ENCODE peak calls at places on chromosomes 13 and 19, in seven cellular contexts. C, U, Y, T, H, Q and D are unnamed samples.
A peak's percentile ranks its signal among the peaks of the same experiment; 100 is the strongest.

GRCh38 chr19:4112367-4112766 is 11.6 kb downstream of the MAP2K2 start:
- DNase-seq in Q (no peak), T (no peak), U (no peak), H (no peak), C (no peak), Y (no peak), D (no peak)

GRCh38 chr13:60427285-60427684 is 30.3 kb downstream of the TDRD3 start:
- DNase-seq in T (no peak), Y (no peak), Q (no peak), H (no peak), C (no peak), U (no peak), D (no peak)

GRCh38 chr19:44720945-44721344 is 22.0 kb downstream of the CEACAM16 start:
- DNase-seq in Q (no peak), Y (peak; percentile 37), H (no peak), T (no peak), C (no peak), U (no peak), D (peak; percentile 28)

GRCh38 chr13:98401936-98402335 is 175.0 kb downstream of the STK24 start:
- DNase-seq in Y (no peak), T (no peak), C (no peak), H (no peak), Q (no peak), U (no peak), D (no peak)

GRCh38 chr19:58409010-58409790 is 751 bp downstream of the ZNF584 start:
- DNase-seq in Y (peak; percentile 35), H (peak; percentile 68), U (peak; percentile 37), C (no peak), T (no peak), Q (peak; percentile 72), D (no peak)

GRCh38 chr13:37657134-37657533 is 58.6 kb upstream of the POSTN start:
- DNase-seq in U (no peak), C (no peak), Q (no peak), H (no peak), Y (peak; percentile 69), T (no peak), D (peak; percentile 95)

GRCh38 chr13:55632402-55632801 is 1508.3 kb upstream of the PRR20A start:
- DNase-seq in T (no peak), Y (no peak), Q (no peak), U (no peak), H (no peak), C (no peak), D (no peak)

GRCh38 chr13:112443191-112444000 is 67.2 kb downstream of the SPACA7 start:
- DNase-seq in H (peak; percentile 39), C (peak; percentile 41), Q (no peak), T (no peak), U (peak; percentile 81), Y (no peak), D (no peak)

GRCh38 chr19:13526552-13526951 is 20.3 kb upstream of the CACNA1A start:
- DNase-seq in H (no peak), T (no peak), Y (peak; percentile 15), U (peak; percentile 34), C (peak; percentile 28), Q (no peak), D (peak; percentile 3)

GRCh38 chr19:55940306-55940705 is 7.3 kb upstream of the NLRP8 start:
- DNase-seq in Q (no peak), C (no peak), U (no peak), T (no peak), Y (no peak), H (no peak), D (no peak)

GRCh38 chr13:41017744-41018582 is 1.2 kb downstream of the ELF1 start:
- DNase-seq in U (no peak), H (no peak), Q (no peak), Y (no peak), T (no peak), C (no peak), D (no peak)

GRCh38 chr13:41018583-41018909 is 570 bp downstream of the ELF1 start:
- DNase-seq in U (no peak), Y (no peak), C (no peak), Q (no peak), H (no peak), T (no peak), D (no peak)

GRCh38 chr13:41017153-41017552 is 2.0 kb downstream of the ELF1 start:
- DNase-seq in U (no peak), T (peak; percentile 34), H (no peak), Q (no peak), C (no peak), Y (no peak), D (no peak)

GRCh38 chr13:41019027-41019487 is at the start of gene ELF1:
- DNase-seq in Q (no peak), U (no peak), T (peak; percentile 49), H (no peak), Y (peak; percentile 82), C (no peak), D (peak; percentile 76)

DNA sequence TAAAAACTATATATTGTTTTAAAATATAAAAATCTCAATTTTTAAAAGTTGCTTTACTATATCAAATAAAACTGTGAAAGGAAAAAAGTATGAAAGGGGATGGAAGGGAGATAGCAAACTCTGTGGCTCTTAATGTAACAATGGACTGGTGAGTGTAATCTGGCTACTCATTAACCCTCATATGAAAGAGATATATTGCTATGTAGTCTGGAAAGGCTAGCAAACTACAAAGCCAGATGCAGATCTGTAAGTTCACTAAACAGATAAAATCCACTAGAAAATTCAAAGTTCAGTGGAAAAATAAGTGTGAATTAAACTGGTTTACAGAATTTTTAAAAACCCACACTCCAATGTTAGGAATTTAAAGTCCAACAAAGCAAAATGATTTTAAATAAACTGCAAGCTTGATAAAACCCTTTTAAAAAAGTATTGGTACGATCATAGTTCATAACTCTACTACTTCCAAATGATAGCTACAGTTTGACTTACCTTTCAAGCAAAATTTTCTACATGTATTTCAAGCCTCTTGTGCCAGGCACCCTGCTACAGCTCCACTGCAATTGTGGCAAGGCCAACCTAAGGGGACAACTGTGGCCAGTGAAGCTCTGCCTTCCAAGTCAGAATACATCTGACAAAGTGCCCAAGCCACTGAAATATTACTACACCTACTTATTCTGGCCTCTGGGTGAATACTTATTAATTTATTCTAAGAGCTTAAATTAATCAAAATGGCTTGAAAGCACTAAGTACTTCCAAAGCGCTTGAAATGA is 647 bp upstream of the ELF1 start:
- DNase-seq in Q (no peak), C (no peak), H (no peak), T (no peak), Y (no peak), U (no peak), D (no peak)
- H3K4me3 ChIP-seq in Q (no peak overlapping the region), C (no peak overlapping the region), H (no peak overlapping the region), T (no peak overlapping the region), Y (no peak overlapping the region), U (no peak overlapping the region), D (no peak overlapping the region)

DNA sequence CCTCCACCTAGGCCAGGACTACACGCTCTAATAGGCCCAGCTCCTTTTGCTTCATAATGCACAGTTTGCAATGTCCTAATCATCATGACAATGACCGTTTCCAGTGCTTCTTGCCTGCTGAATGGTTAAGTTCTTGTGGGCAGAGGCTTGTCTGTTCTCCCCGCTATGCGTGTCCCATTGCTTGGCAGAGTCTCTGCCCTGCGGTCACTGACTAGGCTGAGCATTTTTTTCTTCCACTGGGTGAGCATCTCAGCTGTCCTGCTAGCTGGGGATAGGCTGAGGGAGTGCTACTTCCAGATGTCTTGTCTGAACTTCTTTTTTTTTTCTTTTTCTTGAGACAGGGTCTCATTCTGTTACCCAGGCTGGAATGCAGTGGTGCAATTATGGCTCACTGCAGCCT is 314.7 kb downstream of the UQCRFS1 start:
- DNase-seq in Q (no peak), H (no peak), C (no peak), T (no peak), U (no peak), Y (no peak), D (no peak)
- H3K4me3 ChIP-seq in Q (no peak overlapping the region), H (no peak overlapping the region), C (no peak overlapping the region), T (no peak overlapping the region), U (no peak overlapping the region), Y (no peak overlapping the region), D (no peak overlapping the region)

GRCh38 chr13:32528358-32528757 is 10.2 kb downstream of the N4BP2L2 start:
- DNase-seq in H (no peak), Y (peak; percentile 50), U (no peak), T (no peak), C (no peak), Q (no peak), D (peak; percentile 39)
- H3K4me3 ChIP-seq in H (no peak overlapping the region), Y (no peak overlapping the region), U (no peak overlapping the region), T (no peak overlapping the region), C (no peak overlapping the region), Q (no peak overlapping the region), D (no peak overlapping the region)

GRCh38 chr13:43804461-43805070 is 17.8 kb upstream of the ENOX1 start:
- DNase-seq in H (no peak), Q (no peak), U (peak; percentile 71), C (peak; percentile 76), Y (peak; percentile 89), T (no peak), D (peak; percentile 82)
- H3K4me3 ChIP-seq in H (no peak overlapping the region), Q (no peak overlapping the region), U (no peak overlapping the region), C (no peak overlapping the region), Y (peak overlapping the region; percentile 50), T (no peak overlapping the region), D (peak overlapping the region; percentile 43)

DNA sequence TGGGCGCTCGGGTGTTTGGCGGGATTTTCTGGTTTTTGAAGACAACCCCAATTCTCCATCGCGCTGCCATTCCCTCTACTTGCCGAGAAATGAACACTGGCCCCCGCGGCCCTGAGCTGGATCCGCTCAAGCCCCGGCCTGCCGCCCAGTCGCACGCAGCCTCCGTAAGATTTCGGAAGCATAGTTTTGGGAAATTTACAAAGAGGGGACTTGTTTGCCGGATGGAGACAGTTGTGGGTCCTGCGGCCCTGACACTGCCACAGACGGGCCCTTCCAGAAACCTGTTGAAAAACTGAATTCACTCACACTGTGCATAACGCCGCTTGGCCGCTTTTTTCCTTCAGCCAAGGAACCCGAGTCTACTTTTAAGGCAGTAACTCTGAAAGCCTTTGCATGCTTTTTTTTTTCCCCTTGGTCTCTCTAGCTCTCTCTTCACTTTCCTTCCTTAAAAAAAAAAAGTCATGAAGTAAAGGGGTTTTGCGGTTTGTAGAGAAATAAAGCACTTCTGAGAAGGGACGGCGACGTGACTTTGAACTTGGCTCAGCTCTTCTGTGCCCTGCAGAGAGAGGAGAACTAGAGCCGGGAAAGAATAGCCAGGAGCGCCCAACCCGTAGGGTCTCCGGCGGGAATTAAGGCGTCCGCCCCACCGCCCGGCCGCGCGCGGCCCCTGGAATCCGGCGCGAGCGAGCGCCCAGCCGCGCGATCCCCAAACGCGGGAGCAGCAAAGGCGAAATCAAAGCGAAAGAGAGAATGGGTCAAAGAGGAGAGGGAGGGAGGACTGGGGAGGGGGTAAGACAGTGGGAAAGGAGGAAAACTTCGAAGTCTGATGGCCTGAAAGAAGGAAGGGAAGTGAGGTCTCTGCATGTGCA is 3.4 kb upstream of the ZIC2 start:
- DNase-seq in H (no peak), C (peak; percentile 18), T (no peak), Q (no peak), Y (no peak), U (peak; percentile 84), D (no peak)
- H3K4me3 ChIP-seq in H (no peak overlapping the region), C (peak overlapping the region; percentile 1), T (no peak overlapping the region), Q (no peak overlapping the region), Y (no peak overlapping the region), U (peak overlapping the region; percentile 76), D (no peak overlapping the region)